ENCODE peak calls at places on chromosomes 6 and 20, in five cellular contexts. M, J, B, A and S are unnamed samples.

GRCh38 chr6:47413752-47414516 is 63.7 kb upstream of the CD2AP start:
- DNase-seq in A (peak; percentile 46), M (peak; percentile 27), J (peak; percentile 75), B (no peak), S (peak; percentile 35)

GRCh38 chr20:45948742-45949541 is 14.5 kb downstream of the PCIF1 start:
- DNase-seq in A (no peak), J (no peak), B (no peak), M (no peak), S (no peak)

GRCh38 chr6:86526238-86526637 is 411.1 kb upstream of the HTR1E start:
- DNase-seq in B (no peak), A (no peak), J (no peak), M (no peak), S (no peak)

GRCh38 chr6:101429291-101429690 is 35.8 kb downstream of the GRIK2 start:
- DNase-seq in B (no peak), J (peak; percentile 34), A (no peak), M (no peak), S (no peak)

GRCh38 chr6:42347456-42347855 is 104.3 kb downstream of the TRERF1 start:
- DNase-seq in B (no peak), M (no peak), A (no peak), J (no peak), S (no peak)

GRCh38 chr6:35181933-35182612 is 31.7 kb upstream of the SCUBE3 start:
- DNase-seq in A (peak; percentile 41), M (peak; percentile 81), B (peak; percentile 67), J (peak; percentile 72), S (peak; percentile 45)

GRCh38 chr6:21278078-21278790 is 315.3 kb upstream of the SOX4 start:
- DNase-seq in M (peak; percentile 21), B (no peak), A (no peak), J (no peak), S (no peak)

GRCh38 chr6:138205437-138206094 is 12.7 kb downstream of the PBOV1 start:
- DNase-seq in B (no peak), A (no peak), M (no peak), J (no peak), S (no peak)

DNA sequence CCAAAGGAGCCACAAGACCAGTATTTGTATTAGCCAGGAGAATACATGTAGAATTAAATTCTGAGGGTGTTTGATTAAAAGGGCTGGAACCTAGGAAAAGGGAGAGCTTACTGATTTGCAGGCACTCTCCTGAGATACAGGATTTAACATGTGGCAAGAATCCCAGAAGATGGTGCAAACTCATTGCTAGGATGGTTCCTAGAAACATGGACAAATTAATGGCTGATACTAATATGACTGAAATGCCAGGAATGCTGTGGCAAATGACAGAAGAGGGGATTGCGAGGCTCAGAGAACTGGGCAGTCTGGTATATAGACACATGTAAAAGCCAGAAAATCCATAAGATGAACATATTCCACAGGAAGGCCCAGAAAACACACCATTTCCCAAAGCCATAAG is 118.1 kb downstream of the RWDD2A start:
- DNase-seq in M (no peak), J (no peak), B (no peak), A (no peak), S (no peak)
- H3K4me3 ChIP-seq in M (no peak overlapping the region), J (no peak overlapping the region), B (no peak overlapping the region), A (no peak overlapping the region), S (no peak overlapping the region)

DNA sequence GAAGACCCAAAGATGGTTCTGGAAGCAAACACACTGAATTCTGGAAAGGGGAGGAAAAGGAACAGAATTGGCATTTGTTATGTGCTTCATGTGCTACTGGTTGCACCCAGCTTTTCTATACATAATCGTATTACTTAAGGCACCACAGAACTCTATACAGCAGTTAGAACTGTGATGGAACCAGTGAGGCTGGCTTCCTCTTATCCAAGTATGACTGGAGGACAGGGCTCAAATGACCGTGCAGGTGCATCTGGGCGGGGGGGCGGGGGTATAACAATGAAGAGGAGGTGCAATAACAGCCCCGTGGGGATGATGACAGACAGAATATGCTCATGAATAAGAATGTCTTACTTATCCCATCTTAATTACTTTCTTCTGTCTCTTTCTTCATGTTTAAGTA is 144.2 kb downstream of the BTBD9 start:
- DNase-seq in A (no peak), M (no peak), B (no peak), J (no peak), S (no peak)
- H3K27ac ChIP-seq in A (no peak overlapping the region), M (no peak overlapping the region), B (no peak overlapping the region), J (no peak overlapping the region), S (no peak overlapping the region)

DNA sequence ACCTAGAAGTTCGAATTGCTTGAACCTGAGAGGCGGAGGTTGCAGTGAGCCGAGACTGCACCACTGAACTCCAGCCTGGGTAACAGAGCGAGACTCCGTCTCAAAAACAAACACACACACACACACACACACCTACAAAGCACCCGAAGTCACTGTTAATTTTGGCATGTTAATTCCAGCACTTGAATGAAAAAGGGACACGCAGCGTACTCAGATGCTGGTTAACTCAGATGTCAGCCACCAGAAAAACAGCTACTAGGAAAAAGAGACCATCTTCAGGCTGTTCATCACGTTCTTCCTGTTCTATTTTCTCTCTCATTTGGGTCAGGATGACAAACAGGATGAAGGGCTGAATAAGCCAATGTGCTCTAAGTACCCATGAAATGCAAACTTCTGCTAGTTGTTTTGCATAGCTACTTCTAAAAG is 46.9 kb downstream of the BLOC1S5 start:
- DNase-seq in B (no peak), M (no peak), J (no peak), A (no peak), S (no peak)
- H3K4me3 ChIP-seq in B (no peak overlapping the region), M (no peak overlapping the region), J (no peak overlapping the region), A (no peak overlapping the region), S (no peak overlapping the region)

GRCh38 chr6:100202417-100203194 is 208.6 kb upstream of the MCHR2 start:
- DNase-seq in A (no peak), B (no peak), J (peak; percentile 1), M (no peak), S (no peak)
- H3K27ac ChIP-seq in A (no peak overlapping the region), B (no peak overlapping the region), J (no peak overlapping the region), M (no peak overlapping the region), S (no peak overlapping the region)

DNA sequence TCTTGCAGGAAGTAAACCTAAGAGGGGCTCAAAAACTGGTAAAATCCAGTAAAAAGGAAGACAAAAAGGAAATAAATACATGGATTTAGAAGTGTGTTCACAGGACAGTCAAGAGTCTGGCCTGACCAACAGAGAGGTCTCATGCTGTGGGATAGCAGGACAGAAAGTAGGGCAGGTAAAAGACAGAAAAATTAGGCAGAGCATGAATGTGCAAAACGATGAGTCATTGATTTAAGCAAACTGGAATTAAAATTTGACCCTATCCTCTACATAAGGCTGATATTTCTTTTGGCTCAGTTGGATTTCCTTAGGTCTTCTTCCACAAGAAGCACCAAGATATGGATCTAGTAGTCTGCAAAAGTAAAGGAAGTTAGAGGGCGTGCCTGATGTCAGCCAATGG is 19.7 kb upstream of the MYB start:
- DNase-seq in A (no peak), J (no peak), M (no peak), B (no peak), S (no peak)
- H3K4me3 ChIP-seq in A (no peak overlapping the region), J (no peak overlapping the region), M (no peak overlapping the region), B (no peak overlapping the region), S (no peak overlapping the region)

DNA sequence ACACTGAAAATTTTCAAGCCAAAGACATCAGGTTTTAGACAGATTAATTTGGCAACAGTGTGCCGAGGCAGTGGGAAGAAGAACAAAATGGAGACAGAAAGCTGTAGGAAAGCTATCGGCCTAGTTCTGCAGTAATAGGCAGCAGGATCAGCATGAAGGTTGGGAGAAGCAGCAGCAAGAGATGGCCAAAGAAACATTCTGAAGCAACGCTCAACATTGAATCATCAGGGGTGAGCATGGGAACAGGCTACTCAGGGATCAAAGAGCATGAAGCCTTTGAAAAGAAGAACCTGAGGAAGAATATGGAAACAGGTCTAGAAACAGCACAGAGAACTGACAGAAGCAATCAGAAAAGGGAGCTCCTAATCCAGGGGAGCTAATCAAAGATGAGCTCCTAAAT is 7.1 kb upstream of the DST start:
- DNase-seq in M (no peak), B (no peak), J (no peak), A (no peak), S (no peak)
- H3K27ac ChIP-seq in M (no peak overlapping the region), B (peak overlapping the region; percentile 76), J (no peak overlapping the region), A (no peak overlapping the region), S (no peak overlapping the region)

GRCh38 chr6:105021399-105021798 is 64.5 kb downstream of the LIN28B start:
- DNase-seq in M (no peak), A (no peak), J (no peak), B (no peak), S (no peak)
- H3K4me3 ChIP-seq in M (no peak overlapping the region), A (no peak overlapping the region), J (no peak overlapping the region), B (no peak overlapping the region), S (no peak overlapping the region)

DNA sequence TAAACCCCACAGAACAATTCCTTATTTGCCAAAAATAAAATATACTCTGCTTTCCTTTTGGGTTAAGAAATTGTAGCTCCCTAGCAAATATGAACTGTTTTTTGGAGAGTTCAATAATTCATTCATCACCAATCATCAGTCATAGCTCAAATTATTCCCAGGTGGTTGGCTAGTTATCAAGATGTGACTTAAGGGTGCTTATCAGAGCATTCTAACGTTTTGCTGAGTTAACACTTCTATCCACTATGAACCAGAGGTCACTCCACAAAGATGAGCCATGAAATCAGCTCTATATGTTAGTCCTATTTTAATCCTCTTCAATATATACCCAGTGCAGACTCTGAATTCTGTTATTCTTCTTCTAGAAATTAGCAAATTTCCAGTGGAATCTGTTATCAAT is 379.1 kb downstream of the TENT5A start:
- DNase-seq in B (no peak), J (no peak), A (no peak), M (no peak), S (no peak)
- H3K27ac ChIP-seq in B (no peak overlapping the region), J (no peak overlapping the region), A (no peak overlapping the region), M (no peak overlapping the region), S (no peak overlapping the region)

DNA sequence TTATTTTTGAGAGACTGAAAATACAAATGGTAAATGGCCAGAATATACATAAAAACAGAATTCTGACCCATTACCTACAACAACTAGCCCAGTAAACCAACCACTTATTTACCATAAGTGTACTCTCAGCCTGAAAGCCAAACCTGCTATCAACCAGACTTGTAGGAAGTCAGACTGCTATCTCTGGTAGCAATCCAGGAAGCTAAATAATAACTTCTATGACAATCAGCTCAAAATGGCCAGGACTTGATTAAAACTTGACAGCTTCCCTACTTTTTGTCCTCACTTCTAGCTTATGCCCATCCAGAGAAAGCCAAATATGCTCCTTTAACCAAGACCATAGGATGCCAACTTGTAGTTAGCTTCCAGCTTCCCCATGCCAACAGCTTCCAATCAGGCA is 4.7 kb upstream of the WTAP start:
- DNase-seq in B (no peak), A (no peak), J (no peak), M (no peak), S (no peak)
- H3K4me3 ChIP-seq in B (no peak overlapping the region), A (no peak overlapping the region), J (no peak overlapping the region), M (no peak overlapping the region), S (no peak overlapping the region)